ENCODE peak calls at places on chromosomes 5 and 9, in ten cellular contexts. W is HCT116, G is astrocyte, P is H9, L is IMR-90, M is PC-3, T is OCI-LY7, R is SK-N-SH, J is DND-41, A is GM23248. V is an unnamed sample. For H3K9me3, the result is how much of the 10 kb centered on the place peaks cover.

GRCh38 chr5:110439280-110439679 is 287.2 kb downstream of the TMEM232 start:
- DNase-seq in W (no peak), G (no peak), P (no peak), L (no peak), M (no peak), T (no peak), R (no peak), J (no peak), A (no peak), V (no peak)

GRCh38 chr9:133188006-133188842 is 20.8 kb downstream of the OBP2B start:
- DNase-seq in W (peak), G (no peak), P (peak), L (no peak), M (peak), T (peak), R (peak), J (peak), A (no peak), V (peak)

GRCh38 chr9:4738866-4739586 is 2.0 kb downstream of the AK3 start:
- DNase-seq in W (no peak), G (no peak), P (no peak), L (peak), M (no peak), T (no peak), R (no peak), J (no peak), A (peak), V (no peak)

GRCh38 chr5:168578506-168579205 is 512 bp downstream of the PANK3 start:
- DNase-seq in W (no peak), G (no peak), P (no peak), L (no peak), M (no peak), T (no peak), R (peak), J (no peak), A (no peak), V (no peak)

GRCh38 chr9:129834489-129835127 is 467 bp downstream of the C9orf78 start:
- DNase-seq in W (no peak), G (no peak), P (no peak), L (no peak), M (peak), T (peak), R (peak), J (peak), A (peak), V (peak)

GRCh38 chr5:56493293-56493692 is 260.2 kb upstream of the ANKRD55 start:
- DNase-seq in W (no peak), G (no peak), P (no peak), L (no peak), M (no peak), T (no peak), R (no peak), J (no peak), A (no peak), V (no peak)

GRCh38 chr5:158514961-158515359 is 584.8 kb downstream of the EBF1 start:
- DNase-seq in W (no peak), G (no peak), P (no peak), L (no peak), M (peak), T (no peak), R (no peak), J (no peak), A (peak), V (no peak)

GRCh38 chr5:180113660-180114303 is 42.2 kb upstream of the RNF130 start:
- DNase-seq in W (no peak), G (no peak), P (no peak), L (no peak), M (no peak), T (no peak), R (peak), J (no peak), A (no peak), V (no peak)

GRCh38 chr9:127979015-127979332 is 1.8 kb downstream of the EEIG1 start:
- DNase-seq in W (no peak), G (no peak), P (no peak), L (no peak), M (no peak), T (no peak), R (no peak), J (no peak), A (no peak), V (no peak)

GRCh38 chr5:139639619-139640431 is 8.3 kb upstream of the CXXC5 start:
- DNase-seq in W (no peak), G (no peak), P (no peak), L (peak), M (peak), T (no peak), R (peak), J (peak), A (peak), V (peak)

DNA sequence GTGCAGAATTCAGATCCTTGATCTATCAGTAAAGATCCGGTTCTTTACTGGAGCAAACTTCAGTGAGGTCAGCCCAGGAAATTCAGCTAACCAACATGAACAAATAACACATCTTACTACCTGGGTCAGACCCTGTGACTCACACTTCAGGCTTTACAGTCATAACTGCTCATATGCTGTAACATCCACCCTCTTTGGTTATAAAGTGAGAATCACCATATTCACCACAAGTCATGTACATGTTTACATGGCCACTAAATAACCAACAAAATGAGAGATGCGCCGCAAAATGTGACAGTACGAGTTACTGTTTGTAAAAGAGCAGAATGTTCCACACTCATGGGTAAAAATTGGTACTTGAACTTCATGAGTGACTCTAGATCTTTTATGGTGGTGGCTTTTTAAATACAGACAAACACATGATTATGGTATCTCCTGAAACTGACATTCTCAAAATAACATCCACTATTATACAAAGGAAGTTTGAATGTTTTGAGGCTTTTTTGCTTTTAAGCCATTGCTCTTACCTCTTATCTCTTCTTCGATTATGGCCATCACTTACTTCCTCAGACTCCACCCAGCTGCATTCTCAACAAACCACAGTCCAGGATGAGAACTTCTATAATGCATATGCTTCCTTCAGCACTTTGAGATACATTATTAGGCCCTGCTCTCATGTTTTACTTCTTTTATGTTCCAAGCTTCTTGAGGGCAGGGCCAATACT is 516.6 kb downstream of the RAB3C start:
- DNase-seq in W (no peak), G (peak), P (no peak), L (peak), M (peak), T (no peak), R (no peak), J (no peak), A (peak), V (peak)
- H2AFZ ChIP-seq in W (no peak), G (no peak), P (no peak), L (no peak), M (no peak), T (no peak), R (no peak), J (no peak), A (peak), V (no peak)

DNA sequence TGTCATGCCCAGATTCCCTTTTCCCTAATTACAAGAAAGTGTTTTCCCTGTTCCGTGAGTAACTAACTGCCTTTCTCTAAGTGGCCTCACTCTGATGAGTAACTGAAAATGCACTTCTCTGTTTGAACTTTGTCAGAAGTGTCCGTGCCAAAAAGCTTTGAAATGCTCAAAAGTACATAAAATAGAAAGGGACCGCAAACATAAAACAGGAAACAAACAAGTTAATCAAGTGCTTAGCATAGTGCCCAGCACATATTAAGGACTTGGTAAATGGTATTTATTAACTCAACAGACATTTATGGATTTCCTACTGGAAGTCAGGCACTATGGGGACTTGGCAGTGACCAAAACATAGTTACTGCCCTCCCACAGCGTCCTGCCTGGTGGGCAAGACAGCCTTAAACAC is 22.3 kb downstream of the AQP3 start:
- DNase-seq in W (no peak), G (no peak), P (no peak), L (no peak), M (peak), T (no peak), R (no peak), J (no peak), A (peak), V (peak)
- H3K27ac ChIP-seq in W (no peak), G (no peak), P (no peak), L (no peak), M (peak), T (no peak), R (no peak), J (no peak), A (no peak), V (peak)

GRCh38 chr9:111529787-111530186 is 4.8 kb downstream of the ZNF483 start:
- DNase-seq in W (no peak), G (no peak), P (peak), L (no peak), M (no peak), T (no peak), R (no peak), J (no peak), A (no peak), V (no peak)

GRCh38 chr9:111525056-111525977 is at the start of gene ZNF483:
- DNase-seq in W (peak), G (peak), P (peak), L (peak), M (peak), T (peak), R (peak), J (no peak), A (peak), V (peak)

GRCh38 chr9:111527347-111527746 is 2.4 kb downstream of the ZNF483 start:
- DNase-seq in W (no peak), G (peak), P (no peak), L (no peak), M (no peak), T (no peak), R (no peak), J (no peak), A (peak), V (no peak)

DNA sequence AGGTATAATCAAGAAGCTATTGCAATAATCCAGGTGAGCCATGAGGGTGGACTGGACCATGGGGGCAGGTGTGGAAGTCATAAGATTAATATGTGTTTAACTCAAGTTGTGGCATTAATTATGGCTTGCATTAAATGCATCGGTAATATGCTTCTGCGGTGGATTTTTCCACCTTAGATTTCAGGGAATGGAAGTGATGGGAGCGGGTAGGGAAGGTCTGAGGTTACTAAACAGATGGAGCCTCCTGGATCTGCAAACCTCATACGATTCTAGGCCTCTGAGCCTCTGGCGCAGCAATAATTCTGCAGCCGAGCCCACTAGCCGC is 286 bp upstream of the ZNF483 start:
- DNase-seq in W (no peak), G (no peak), P (no peak), L (no peak), M (no peak), T (no peak), R (no peak), J (no peak), A (no peak), V (no peak)
- H3K9me3 ChIP-seq in W (under half), G (under half), P (under half), L (under half), M (under half), T (under half), R (under half), J (under half), A (under half), V (under half)

DNA sequence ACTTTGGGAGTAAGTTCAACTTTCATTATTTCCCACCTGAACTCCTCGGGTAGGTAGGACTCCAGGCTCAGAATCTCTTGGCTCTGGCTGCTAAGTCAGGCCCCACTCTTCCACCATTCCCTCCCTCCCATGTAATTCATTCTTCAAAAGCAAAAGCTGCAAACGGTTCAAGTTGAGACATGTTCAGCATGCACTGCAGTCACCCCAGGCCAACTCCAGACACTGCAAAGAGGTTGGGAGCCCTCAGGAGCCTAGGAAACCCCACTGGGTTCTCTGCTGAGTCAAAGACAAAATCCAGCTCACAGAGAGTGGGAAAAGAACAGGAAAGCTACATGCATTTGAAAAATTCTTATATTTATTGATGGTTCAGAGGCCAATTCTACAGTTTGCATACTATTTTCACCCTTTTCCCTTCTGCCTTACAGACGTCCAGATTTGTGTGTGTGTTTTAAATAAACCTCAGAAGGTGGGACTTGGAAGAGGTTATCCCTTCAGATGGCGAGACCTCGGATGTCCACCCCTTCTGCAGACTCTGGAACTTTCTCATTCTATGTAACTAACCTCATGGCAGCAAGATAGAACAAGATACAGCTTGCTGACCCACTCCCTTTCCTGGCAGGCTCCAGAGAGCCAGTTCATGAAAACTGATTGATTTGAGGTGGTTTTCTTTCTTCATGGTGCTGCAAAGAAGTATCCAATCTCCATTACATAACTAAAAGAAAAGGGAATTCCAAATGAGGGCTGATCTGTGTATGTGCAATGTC is 65.7 kb upstream of the EQTN start:
- DNase-seq in W (no peak), G (no peak), P (no peak), L (no peak), M (no peak), T (no peak), R (no peak), J (no peak), A (no peak), V (no peak)
- H2AFZ ChIP-seq in W (no peak), G (no peak), P (no peak), L (no peak), M (no peak), T (no peak), R (no peak), J (no peak), A (no peak), V (no peak)

DNA sequence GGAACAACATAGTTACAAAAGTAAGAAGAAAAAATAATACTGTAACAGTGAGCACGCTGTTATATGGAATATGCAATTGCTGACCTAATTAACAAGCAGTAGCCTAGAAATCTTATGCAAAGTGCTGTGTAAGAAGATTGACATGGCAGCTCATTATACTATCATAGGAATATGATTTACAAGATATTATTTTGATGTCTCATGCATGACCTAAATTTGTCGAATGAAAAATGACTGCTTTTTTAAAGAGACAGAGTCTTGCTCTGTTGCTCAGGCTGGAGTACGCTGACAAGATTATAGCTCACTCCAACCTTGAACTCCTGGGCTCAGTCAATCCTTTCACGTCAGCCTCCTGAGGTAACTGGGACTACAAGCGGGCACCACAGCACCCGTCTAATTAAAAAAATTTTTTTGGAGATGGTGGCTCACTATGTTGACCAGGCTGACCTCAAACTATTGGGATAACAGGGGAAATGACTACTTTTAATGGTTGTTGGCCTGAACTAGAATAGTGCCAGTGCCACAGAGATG is 10.5 kb downstream of the RAD23B start:
- DNase-seq in W (no peak), G (no peak), P (no peak), L (no peak), M (no peak), T (no peak), R (no peak), J (no peak), A (no peak), V (no peak)
- H3K27ac ChIP-seq in W (no peak), G (no peak), P (no peak), L (no peak), M (no peak), T (no peak), R (no peak), J (no peak), A (no peak), V (no peak)

GRCh38 chr9:137721479-137721878 is 102.7 kb downstream of the EHMT1 start:
- DNase-seq in W (no peak), G (no peak), P (no peak), L (no peak), M (no peak), T (no peak), R (no peak), J (no peak), A (no peak), V (no peak)

GRCh38 chr9:137716694-137717287 is 98.0 kb downstream of the EHMT1 start:
- DNase-seq in W (no peak), G (no peak), P (no peak), L (no peak), M (no peak), T (no peak), R (no peak), J (no peak), A (no peak), V (no peak)

GRCh38 chr9:137720571-137721110 is 101.8 kb downstream of the EHMT1 start:
- DNase-seq in W (no peak), G (no peak), P (no peak), L (no peak), M (no peak), T (no peak), R (no peak), J (no peak), A (peak), V (peak)

GRCh38 chr9:137717776-137718327 is 99.0 kb downstream of the EHMT1 start:
- DNase-seq in W (no peak), G (no peak), P (no peak), L (no peak), M (no peak), T (no peak), R (no peak), J (no peak), A (no peak), V (no peak)

GRCh38 chr9:137719194-137719593 is 100.4 kb downstream of the EHMT1 start:
- DNase-seq in W (no peak), G (no peak), P (no peak), L (no peak), M (no peak), T (no peak), R (no peak), J (no peak), A (no peak), V (no peak)
- H3K9me3 ChIP-seq in W (under half), G (under half), P (under half), L (under half), M (under half), T (under half), R (under half), J (under half), A (under half), V (under half)

V was measured in PC-9.